ENCODE peak calls at places on chromosomes 1 and 21, in five cellular contexts. P, T, I, M and D are unnamed samples.

GRCh38 chr1:18950415-18951026 is 6.0 kb downstream of the IFFO2 start:
- DNase-seq in P (no peak), I (no peak), M (no peak), T (no peak), D (no peak)

GRCh38 chr21:43665879-43666278 is 6.5 kb downstream of the RRP1B start:
- DNase-seq in I (no peak), T (no peak), P (no peak), M (no peak), D (no peak)

GRCh38 chr1:147618077-147618569 is 52.2 kb downstream of the ACP6 start:
- DNase-seq in T (no peak), M (no peak), P (no peak), I (no peak), D (no peak)

GRCh38 chr1:226083303-226084101 is 21.0 kb downstream of the H3-3A start:
- DNase-seq in I (peak; percentile 94), P (peak; percentile 87), M (peak; percentile 87), T (peak; percentile 95), D (peak; percentile 34)

GRCh38 chr1:156852414-156852874 is 6.5 kb downstream of the INSRR start:
- DNase-seq in P (peak; percentile 77), M (peak; percentile 27), I (peak; percentile 67), T (peak; percentile 26), D (no peak)

GRCh38 chr1:25196830-25197229 is 35.5 kb downstream of the SYF2 start:
- DNase-seq in I (no peak), P (no peak), T (no peak), M (no peak), D (no peak)

GRCh38 chr1:24206516-24207394 is 19.7 kb upstream of the IFNLR1 start:
- DNase-seq in M (no peak), P (no peak), I (no peak), T (no peak), D (no peak)

GRCh38 chr21:44418876-44419230 is 36.5 kb upstream of the LRRC3 start:
- DNase-seq in M (no peak), T (no peak), P (no peak), I (no peak), D (no peak)

GRCh38 chr1:51636765-51637522 is 20.1 kb downstream of the OSBPL9 start:
- DNase-seq in M (peak; percentile 68), I (no peak), P (no peak), T (no peak), D (peak; percentile 42)

GRCh38 chr1:3610165-3610822 is 1.0 kb downstream of the MEGF6 start:
- DNase-seq in I (no peak), P (no peak), T (peak; percentile 76), M (no peak), D (no peak)

GRCh38 chr21:35768187-35768586 is 292.1 kb downstream of the SETD4 start:
- DNase-seq in P (no peak), I (no peak), T (no peak), M (no peak), D (no peak)

GRCh38 chr1:67812225-67812624 is 21.0 kb downstream of the GNG12 start:
- DNase-seq in T (no peak), M (no peak), P (no peak), I (no peak), D (no peak)

GRCh38 chr1:51583532-51583931 is 33.4 kb upstream of the OSBPL9 start:
- DNase-seq in P (peak; percentile 67), T (no peak), I (peak; percentile 88), M (no peak), D (no peak)

GRCh38 chr1:157856538-157856937 is 14.9 kb upstream of the CD5L start:
- DNase-seq in P (no peak), I (no peak), M (no peak), T (no peak), D (no peak)

GRCh38 chr1:205595435-205595834 is 36.4 kb downstream of the ELK4 start:
- DNase-seq in T (no peak), M (no peak), P (no peak), I (no peak), D (no peak)

GRCh38 chr1:21677168-21677567 is 8.0 kb upstream of the RAP1GAP start:
- DNase-seq in T (no peak), P (no peak), I (no peak), M (no peak), D (no peak)

GRCh38 chr1:17438977-17439249 is 564 bp downstream of the RCC2 start:
- DNase-seq in M (no peak), P (no peak), I (no peak), T (peak; percentile 42), D (no peak)

GRCh38 chr1:29645586-29645985 is 409.3 kb downstream of the PTPRU start:
- DNase-seq in P (peak; percentile 15), M (no peak), T (no peak), I (no peak), D (no peak)

GRCh38 chr1:1217621-1218523 is 3.9 kb upstream of the TNFRSF4 start:
- DNase-seq in I (no peak), P (no peak), M (no peak), T (no peak), D (no peak)

GRCh38 chr21:46425061-46425460 is 33.6 kb upstream of the DIP2A start:
- DNase-seq in P (no peak), M (no peak), T (peak; percentile 38), I (peak; percentile 32), D (no peak)

GRCh38 chr1:160169553-160170399 is 18.4 kb downstream of the ATP1A4 start:
- DNase-seq in I (no peak), P (no peak), M (no peak), T (no peak), D (no peak)

GRCh38 chr1:3434406-3435110 is 19.9 kb upstream of the ARHGEF16 start:
- DNase-seq in P (no peak), I (no peak), M (no peak), T (no peak), D (no peak)

GRCh38 chr1:116414364-116414763 is 41.3 kb downstream of the ATP1A1 start:
- DNase-seq in M (no peak), I (no peak), T (no peak), P (no peak), D (no peak)

GRCh38 chr1:12368646-12369045 is 138.8 kb downstream of the VPS13D start:
- DNase-seq in M (no peak), P (no peak), T (no peak), I (no peak), D (no peak)

GRCh38 chr1:70048336-70048735 is 157.0 kb downstream of the LRRC40 start:
- DNase-seq in M (no peak), P (no peak), I (no peak), T (no peak), D (no peak)

GRCh38 chr1:216325946-216326345 is 97.3 kb downstream of the USH2A start:
- DNase-seq in P (no peak), T (no peak), M (no peak), I (no peak), D (no peak)

GRCh38 chr1:24910751-24911650 is 19.1 kb downstream of the RUNX3 start:
- DNase-seq in M (peak; percentile 39), I (no peak), P (no peak), T (no peak), D (no peak)

GRCh38 chr1:97308131-97308530 is 586.5 kb downstream of the PTBP2 start:
- DNase-seq in T (no peak), P (no peak), I (no peak), M (no peak), D (no peak)

GRCh38 chr1:232335261-232335660 is 294.7 kb downstream of the SIPA1L2 start:
- DNase-seq in M (no peak), T (no peak), P (no peak), I (no peak), D (no peak)

GRCh38 chr1:247390116-247390791 is 25.7 kb upstream of the NLRP3 start:
- DNase-seq in M (peak; percentile 65), P (peak; percentile 71), T (peak; percentile 76), I (peak; percentile 80), D (peak; percentile 11)

GRCh38 chr1:196516373-196516772 is 91.9 kb downstream of the KCNT2 start:
- DNase-seq in M (no peak), I (no peak), T (no peak), P (no peak), D (no peak)

DNA sequence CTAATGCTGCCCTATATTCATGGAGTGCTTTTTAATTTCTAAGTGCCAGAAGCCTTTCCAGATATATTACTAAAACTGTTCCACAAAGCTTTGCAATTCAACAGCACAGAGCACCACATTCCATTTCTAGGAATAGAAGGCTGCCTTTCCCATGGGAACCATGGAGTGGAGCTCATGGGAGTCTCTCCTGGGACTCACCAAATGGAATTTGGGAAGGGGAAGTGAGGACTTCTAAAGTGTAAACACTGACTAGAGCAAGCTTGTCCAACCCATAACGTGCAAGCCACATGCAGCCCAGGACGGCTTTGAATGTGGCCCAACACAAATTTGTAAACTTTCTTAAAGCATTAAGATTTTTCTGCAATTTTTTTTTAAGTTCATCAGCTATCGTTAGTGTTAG is 190.4 kb upstream of the TNR start:
- DNase-seq in P (no peak), I (no peak), M (peak; percentile 4), T (no peak), D (peak; percentile 2)
- TF ChIP-seq CTCF in P (no peak), I (no peak), M (no peak), T (no peak), D (no peak)

GRCh38 chr1:150162862-150163706 is 13.4 kb downstream of the PLEKHO1 start:
- DNase-seq in I (peak; percentile 90), P (peak; percentile 73), M (peak; percentile 49), T (peak; percentile 67), D (peak; percentile 97)
- TF ChIP-seq CTCF in I (no peak), P (no peak), M (no peak), T (peak; percentile 37), D (no peak)

DNA sequence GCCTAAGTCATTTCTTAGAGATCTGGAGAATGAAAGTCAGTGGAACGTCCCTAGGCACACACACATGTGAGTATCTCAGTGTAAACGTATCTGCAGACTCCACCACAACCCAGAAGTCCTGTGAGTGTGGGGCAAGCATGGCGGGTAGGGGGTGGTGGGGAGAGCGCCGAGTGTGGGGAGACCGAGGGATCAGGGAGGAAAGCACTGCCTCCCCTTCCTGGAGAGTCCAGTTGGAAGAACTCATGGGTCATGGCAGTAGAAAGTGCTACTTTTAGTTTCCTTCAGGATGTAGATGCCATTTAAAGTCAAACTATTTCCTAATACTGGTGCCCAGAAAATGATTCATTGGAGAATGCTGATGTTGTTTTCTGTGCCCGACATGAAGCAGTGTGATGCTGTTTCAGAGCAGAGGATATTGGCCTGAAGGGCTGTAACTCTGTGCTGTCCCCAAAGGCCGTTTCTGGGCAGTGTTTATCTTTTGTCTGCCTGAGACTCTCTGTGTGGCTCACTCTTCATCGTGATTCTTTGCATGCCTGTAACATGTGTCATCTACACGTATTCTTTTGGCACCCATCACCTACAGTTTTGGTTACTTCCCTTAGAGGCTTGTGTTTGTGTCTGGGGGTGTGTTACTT is 45.7 kb upstream of the TSPAN2 start:
- DNase-seq in I (no peak), P (no peak), M (peak; percentile 69), T (no peak), D (peak; percentile 35)
- TF ChIP-seq CTCF in I (no peak), P (no peak), M (no peak), T (no peak), D (no peak)

GRCh38 chr1:5948681-5949005 is 43.6 kb downstream of the NPHP4 start:
- DNase-seq in P (no peak), T (no peak), M (no peak), I (no peak), D (no peak)

GRCh38 chr1:5950201-5950895 is 41.9 kb downstream of the NPHP4 start:
- DNase-seq in M (no peak), I (no peak), P (no peak), T (no peak), D (no peak)

GRCh38 chr1:5949761-5950100 is 42.5 kb downstream of the NPHP4 start:
- DNase-seq in I (no peak), M (no peak), T (no peak), P (no peak), D (no peak)

GRCh38 chr1:5947978-5948680 is 44.1 kb downstream of the NPHP4 start:
- DNase-seq in T (no peak), M (no peak), I (no peak), P (no peak), D (no peak)

GRCh38 chr1:5949074-5949760 is 43.0 kb downstream of the NPHP4 start:
- DNase-seq in I (no peak), M (no peak), P (no peak), T (no peak), D (no peak)
- TF ChIP-seq CTCF in I (no peak), M (no peak), P (no peak), T (no peak), D (no peak)